ENCODE peak calls at places on chromosome X, in five cellular contexts. A is fibroblast of mammary gland, B is adipocyte, K is esophagus muscularis mucosa, Z is aorta. D is an unnamed sample.

GRCh38 chrX:45006002-45006800 is 133.2 kb downstream of the KDM6A start:
- DNase-seq in Z (no peak), K (no peak), A (peak), B (no peak), D (no peak)

GRCh38 chrX:136028383-136028984 is 43.2 kb downstream of the SLC9A6 start:
- DNase-seq in Z (no peak), A (peak), K (no peak), B (peak), D (no peak)

GRCh38 chrX:130197464-130197863 is 25.7 kb downstream of the RAB33A start:
- DNase-seq in Z (no peak), A (no peak), B (no peak), K (no peak), D (no peak)

GRCh38 chrX:150012647-150013046 is 74.4 kb upstream of the EOLA2 start:
- DNase-seq in B (peak), Z (no peak), A (no peak), K (no peak), D (no peak)

GRCh38 chrX:13495232-13495631 is 74.2 kb upstream of the EGFL6 start:
- DNase-seq in A (peak), B (no peak), Z (no peak), K (no peak), D (no peak)

GRCh38 chrX:120560405-120560841 is 339 bp downstream of the CUL4B start:
- DNase-seq in B (peak), Z (no peak), K (peak), A (peak), D (no peak)

GRCh38 chrX:153032397-153033118 is 23.7 kb upstream of the PNMA3 start:
- DNase-seq in Z (peak), A (peak), B (peak), K (peak), D (no peak)

GRCh38 chrX:66919280-66919832 is 280.5 kb upstream of the EDA2R start:
- DNase-seq in Z (no peak), K (no peak), A (no peak), B (no peak), D (peak)

GRCh38 chrX:131572372-131573014 is 28.6 kb downstream of the OR13H1 start:
- DNase-seq in K (no peak), A (no peak), Z (no peak), B (no peak), D (no peak)

GRCh38 chrX:150763810-150764209 is 70.6 kb downstream of the MTMR1 start:
- DNase-seq in B (no peak), A (no peak), K (no peak), Z (no peak), D (no peak)

GRCh38 chrX:119474615-119475388 is 6.6 kb downstream of the SLC25A5 start:
- DNase-seq in A (no peak), Z (no peak), K (no peak), B (no peak), D (no peak)

GRCh38 chrX:119228506-119229290 is 7.4 kb upstream of the PGRMC1 start:
- DNase-seq in K (no peak), Z (no peak), B (peak), A (peak), D (peak)

GRCh38 chrX:150770623-150771022 is 77.4 kb downstream of the MTMR1 start:
- DNase-seq in Z (no peak), K (no peak), B (no peak), A (no peak), D (no peak)

GRCh38 chrX:23884427-23885024 is 23.2 kb downstream of the APOO start:
- DNase-seq in K (no peak), B (no peak), A (peak), Z (no peak), D (no peak)

GRCh38 chrX:21004835-21005234 is 369.4 kb upstream of the CNKSR2 start:
- DNase-seq in A (peak), B (no peak), Z (no peak), K (no peak), D (no peak)

GRCh38 chrX:11100281-11101035 is 10.7 kb upstream of the HCCS start:
- DNase-seq in Z (peak), K (no peak), B (peak), A (peak), D (peak)

GRCh38 chrX:11193035-11193469 is 81.9 kb downstream of the HCCS start:
- DNase-seq in B (peak), Z (no peak), A (peak), K (no peak), D (no peak)

GRCh38 chrX:63561425-63561824 is 210.3 kb upstream of the SPIN4 start:
- DNase-seq in B (peak), A (no peak), Z (no peak), K (no peak), D (peak)

GRCh38 chrX:44227981-44228380 is 115.5 kb downstream of the EFHC2 start:
- DNase-seq in B (no peak), A (no peak), K (no peak), Z (no peak), D (no peak)

GRCh38 chrX:99572711-99573110 is 837.4 kb downstream of the PCDH19 start:
- DNase-seq in B (no peak), A (no peak), K (no peak), Z (no peak), D (no peak)

GRCh38 chrX:24055043-24055356 is 244 bp downstream of the EIF2S3 start:
- DNase-seq in A (no peak), B (no peak), K (no peak), Z (no peak), D (no peak)

GRCh38 chrX:150587585-150588503 is 19.4 kb downstream of the MTM1 start:
- DNase-seq in K (no peak), B (peak), A (peak), Z (no peak), D (no peak)

GRCh38 chrX:55264816-55265215 is at the start of gene PAGE3:
- DNase-seq in A (no peak), B (no peak), Z (no peak), K (no peak), D (no peak)

GRCh38 chrX:110399497-110399896 is 40.8 kb downstream of the RTL9 start:
- DNase-seq in Z (no peak), A (no peak), B (no peak), K (no peak), D (peak)

GRCh38 chrX:18961686-18962085 is 22.2 kb downstream of the PHKA2 start:
- DNase-seq in B (peak), Z (no peak), K (no peak), A (peak), D (no peak)

GRCh38 chrX:33205321-33205720 is 6.0 kb downstream of the DMD start:
- DNase-seq in Z (no peak), A (no peak), B (no peak), K (no peak), D (no peak)

GRCh38 chrX:49271341-49271740 is 1.7 kb downstream of the PPP1R3F start:
- DNase-seq in A (no peak), Z (peak), K (no peak), B (no peak), D (no peak)
- H3K4me3 ChIP-seq in A (no peak), Z (no peak), K (no peak), B (peak), D (no peak)

GRCh38 chrX:46574941-46575381 is 1.4 kb downstream of the CHST7 start:
- DNase-seq in A (no peak), B (peak), K (no peak), Z (no peak), D (no peak)
- H3K4me3 ChIP-seq in A (peak), B (peak), K (peak), Z (peak), D (peak)

GRCh38 chrX:100643943-100644587 is at the start of gene SRPX2:
- DNase-seq in B (peak), A (peak), Z (peak), K (no peak), D (peak)
- H3K4me3 ChIP-seq in B (peak), A (peak), Z (no peak), K (peak), D (peak)

GRCh38 chrX:133417364-133417763 is 2.1 kb upstream of the GPC4 start:
- DNase-seq in Z (no peak), K (no peak), B (no peak), A (no peak), D (no peak)

GRCh38 chrX:133418588-133418987 is 3.3 kb upstream of the GPC4 start:
- DNase-seq in K (no peak), B (no peak), A (no peak), Z (no peak), D (no peak)

GRCh38 chrX:133414399-133415275 is 652 bp downstream of the GPC4 start:
- DNase-seq in B (peak), A (peak), Z (peak), K (no peak), D (no peak)

GRCh38 chrX:133415276-133416105 is at the start of gene GPC4:
- DNase-seq in K (peak), A (peak), Z (peak), B (peak), D (no peak)

GRCh38 chrX:133419911-133420310 is 4.6 kb upstream of the GPC4 start:
- DNase-seq in K (no peak), B (no peak), A (no peak), Z (no peak), D (no peak)
- H3K4me3 ChIP-seq in K (no peak), B (no peak), A (no peak), Z (no peak), D (no peak)

DNA sequence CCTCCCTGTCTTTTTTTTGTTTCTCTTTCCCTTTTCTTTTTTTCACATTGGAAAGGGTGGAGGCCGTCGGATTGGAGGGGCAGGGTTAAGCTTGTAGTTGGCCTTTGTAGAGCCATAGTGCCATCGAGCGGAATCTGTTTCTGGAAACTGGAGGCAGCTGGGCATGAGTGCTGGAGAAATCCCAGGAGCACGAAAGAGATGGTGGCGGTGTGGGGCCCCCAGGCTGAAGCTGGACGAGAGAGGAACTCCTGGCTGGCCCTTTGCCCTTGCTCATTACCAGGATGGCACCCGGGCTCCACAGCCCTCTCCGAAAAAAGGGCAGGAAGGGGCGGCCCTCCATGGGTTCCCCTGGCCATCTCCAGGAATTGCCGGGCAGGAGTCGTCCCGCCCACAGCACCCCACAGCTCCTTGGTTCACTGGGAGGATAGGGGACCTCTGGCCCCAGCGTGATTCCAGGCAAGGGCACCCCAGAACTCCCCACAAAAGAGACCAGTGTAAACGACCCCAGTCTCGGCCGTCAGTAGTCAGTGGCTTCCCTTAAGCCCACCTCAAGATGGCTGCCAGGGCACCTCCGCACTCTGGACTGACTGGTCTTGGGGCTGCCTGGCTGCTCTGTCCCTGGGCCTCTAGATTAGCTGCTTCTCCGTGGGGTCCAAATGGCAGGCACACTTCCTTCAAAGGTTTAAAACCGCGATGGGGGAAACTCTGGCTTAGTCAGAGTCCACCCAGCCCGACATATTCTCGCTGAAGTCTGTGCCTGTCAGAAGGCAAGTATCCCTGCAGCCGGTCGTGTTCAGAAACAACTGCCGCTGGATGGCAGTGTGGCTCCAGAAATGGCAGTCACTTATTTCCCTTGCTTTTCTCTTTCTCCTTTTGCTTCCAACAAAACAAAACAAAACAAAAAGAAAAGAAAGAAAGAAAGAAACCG is 74.1 kb downstream of the NBDY start:
- DNase-seq in K (no peak), B (peak), A (peak), Z (peak), D (no peak)
- H3K4me3 ChIP-seq in K (peak), B (peak), A (peak), Z (peak), D (no peak)

GRCh38 chrX:526295-527224 is 104.0 kb upstream of the SHOX start:
- DNase-seq in A (no peak), K (no peak), B (no peak), Z (no peak), D (no peak)
- H3K4me3 ChIP-seq in A (no peak), K (no peak), B (no peak), Z (no peak), D (no peak)

GRCh38 chrX:30733852-30734660 is 80.8 kb downstream of the GK start:
- DNase-seq in B (no peak), K (no peak), A (no peak), Z (no peak), D (no peak)
- H3K4me3 ChIP-seq in B (no peak), K (no peak), A (no peak), Z (no peak), D (no peak)

DNA sequence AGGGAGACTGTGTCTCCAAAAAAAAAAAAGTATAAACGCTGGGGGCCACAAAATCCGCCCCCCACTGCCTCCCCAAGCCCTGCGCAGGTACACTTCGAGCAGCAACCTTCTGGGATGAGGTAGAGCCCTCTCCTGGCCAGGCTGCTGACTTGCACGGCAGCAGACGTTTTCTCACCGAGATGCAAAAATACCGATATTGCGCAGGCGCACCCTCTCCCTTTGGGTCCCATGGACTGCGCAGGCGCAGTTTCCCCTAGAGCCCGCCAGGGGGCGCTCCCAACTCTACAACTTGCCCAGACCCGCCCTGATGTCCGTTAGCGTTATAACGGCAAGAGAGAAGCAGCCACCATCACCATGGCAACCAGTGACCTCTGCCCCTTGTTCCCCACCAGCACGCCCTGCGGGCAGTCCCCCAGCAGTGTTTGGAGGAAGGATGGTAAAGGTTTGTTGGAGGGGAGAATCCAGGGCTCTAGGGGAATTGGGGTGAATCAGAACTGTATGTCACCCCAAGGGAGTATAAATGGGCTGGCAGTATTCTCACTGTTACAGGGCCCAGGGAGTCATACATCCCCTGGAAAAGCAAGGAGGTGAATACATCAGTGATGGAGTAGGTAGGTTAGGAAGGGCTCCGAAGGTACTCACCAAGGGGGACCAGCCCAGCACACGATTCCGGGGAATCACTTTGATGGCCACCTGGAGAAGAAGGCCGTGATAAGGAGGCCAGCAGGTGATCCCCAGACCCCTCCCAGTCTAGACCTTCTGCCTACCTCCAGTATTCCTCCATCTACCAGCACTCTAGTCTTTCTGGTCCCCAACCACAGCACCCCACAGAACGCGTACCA is 1.5 kb downstream of the PIM2 start:
- DNase-seq in B (peak), Z (peak), K (peak), A (peak), D (peak)
- H3K4me3 ChIP-seq in B (no peak), Z (no peak), K (peak), A (peak), D (peak)

DNA sequence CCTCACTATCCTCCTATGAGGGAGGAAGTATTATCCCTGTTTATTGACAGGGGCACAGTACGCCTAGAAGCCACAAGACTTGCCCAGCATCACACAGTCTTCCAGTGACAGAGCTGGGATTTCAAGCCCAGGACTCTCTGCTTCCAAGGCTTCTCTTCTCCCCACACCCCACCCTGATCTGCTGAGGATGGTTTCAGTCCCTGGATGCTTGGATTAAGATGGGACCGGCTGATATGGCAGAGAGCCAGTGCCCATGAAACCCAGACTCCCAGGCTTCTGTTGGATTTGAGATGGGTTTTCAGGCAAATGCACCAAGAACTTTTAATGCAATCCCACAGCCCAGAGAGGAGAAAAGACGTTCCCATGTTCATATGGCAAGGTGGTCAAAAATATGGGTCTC is 23.2 kb downstream of the EFNB1 start:
- DNase-seq in B (no peak), K (no peak), Z (no peak), A (no peak), D (no peak)
- H3K4me3 ChIP-seq in B (no peak), K (no peak), Z (no peak), A (no peak), D (no peak)

D was measured in epithelial cell of proximal tubule.